ENCODE peak calls at places on chromosomes 2 and 18, in four cellular contexts. One of them, this sample, is unnamed.

GRCh38 chr2:108910541-108911396 is 78.3 kb downstream of the EDAR start:
- DNase-seq in RWPE1: no peak
- DNase-seq in tibial nerve: no peak
- DNase-seq in right cardiac atrium: no peak
- DNase-seq in this sample: no peak

GRCh38 chr2:170745263-170745662 is 24.9 kb upstream of the ERICH2 start:
- DNase-seq in tibial nerve: no peak
- DNase-seq in right cardiac atrium: no peak
- DNase-seq in RWPE1: no peak
- DNase-seq in this sample: no peak

GRCh38 chr2:219380926-219381325 is 6.8 kb downstream of the DNPEP start:
- DNase-seq in RWPE1: no peak
- DNase-seq in tibial nerve: no peak
- DNase-seq in right cardiac atrium: no peak
- DNase-seq in this sample: no peak

GRCh38 chr2:189661957-189662321 is 680 bp downstream of the ASNSD1 start:
- DNase-seq in tibial nerve: no peak
- DNase-seq in right cardiac atrium: no peak
- DNase-seq in RWPE1: no peak
- DNase-seq in this sample: no peak

GRCh38 chr18:74303936-74304335 is 11.7 kb upstream of the C18orf63 start:
- DNase-seq in tibial nerve: no peak
- DNase-seq in RWPE1: no peak
- DNase-seq in right cardiac atrium: no peak
- DNase-seq in this sample: no peak

GRCh38 chr2:41847744-41848441 is 199.9 kb upstream of the PKDCC start:
- DNase-seq in tibial nerve: peak
- DNase-seq in right cardiac atrium: no peak
- DNase-seq in RWPE1: no peak
- DNase-seq in this sample: no peak

GRCh38 chr2:108182489-108182888 is 57.3 kb upstream of the SULT1C3 start:
- DNase-seq in tibial nerve: no peak
- DNase-seq in RWPE1: no peak
- DNase-seq in right cardiac atrium: no peak
- DNase-seq in this sample: no peak

GRCh38 chr2:96906719-96907404 is 37.0 kb upstream of the SEMA4C start:
- DNase-seq in RWPE1: no peak
- DNase-seq in right cardiac atrium: peak
- DNase-seq in tibial nerve: peak
- DNase-seq in this sample: peak

GRCh38 chr2:220224711-220225519 is 597.5 kb downstream of the SLC4A3 start:
- DNase-seq in right cardiac atrium: no peak
- DNase-seq in tibial nerve: no peak
- DNase-seq in RWPE1: peak
- DNase-seq in this sample: no peak

GRCh38 chr2:159128191-159128590 is 158.3 kb downstream of the WDSUB1 start:
- DNase-seq in RWPE1: no peak
- DNase-seq in tibial nerve: no peak
- DNase-seq in right cardiac atrium: peak
- DNase-seq in this sample: no peak

GRCh38 chr2:10659898-10660568 is 29.7 kb downstream of the NOL10 start:
- DNase-seq in right cardiac atrium: peak
- DNase-seq in RWPE1: peak
- DNase-seq in tibial nerve: peak
- DNase-seq in this sample: no peak

DNA sequence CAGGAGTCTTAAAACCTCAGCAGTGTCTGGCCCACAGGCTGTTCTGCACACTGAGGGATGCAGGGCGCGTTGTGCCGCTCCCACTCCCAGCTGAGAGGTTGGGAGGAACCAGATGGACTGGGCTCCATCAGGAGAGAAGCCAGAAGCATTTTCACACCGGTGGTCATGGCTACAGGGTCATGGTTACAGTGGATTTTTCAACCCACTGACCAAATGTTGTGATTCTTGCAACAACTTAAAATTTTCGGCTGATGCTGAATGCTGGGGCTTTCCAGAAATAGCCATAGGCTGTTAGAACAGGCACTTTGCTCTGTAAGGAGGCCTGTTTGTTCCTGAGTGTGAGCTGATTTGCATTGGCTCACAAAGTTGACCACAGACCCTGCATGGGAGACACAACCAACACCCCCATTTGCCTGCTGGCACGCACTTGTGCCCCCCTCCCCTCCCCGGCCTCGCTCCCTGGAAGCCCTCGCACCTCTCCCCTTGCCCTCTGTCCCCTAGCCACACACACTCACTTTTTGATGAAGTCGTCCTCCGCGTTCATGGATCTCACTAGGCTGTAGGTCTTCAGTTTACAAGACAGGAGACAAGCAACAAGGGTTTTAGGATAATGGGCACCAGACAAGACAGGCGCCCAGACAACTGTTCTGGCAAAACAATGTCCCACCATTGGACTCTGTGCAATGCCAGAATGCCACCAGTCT is 3.4 kb downstream of the LPIN1 start:
- DNase-seq in right cardiac atrium: no peak
- DNase-seq in RWPE1: no peak
- DNase-seq in tibial nerve: no peak
- DNase-seq in this sample: peak
- H3K27ac ChIP-seq in right cardiac atrium: peak
- H3K27ac ChIP-seq in RWPE1: peak
- H3K27ac ChIP-seq in tibial nerve: peak
- H3K27ac ChIP-seq in this sample: peak

GRCh38 chr2:205683991-205684390 is 1.7 kb downstream of the NRP2 start:
- DNase-seq in right cardiac atrium: no peak
- DNase-seq in RWPE1: no peak
- DNase-seq in tibial nerve: no peak
- DNase-seq in this sample: no peak

GRCh38 chr2:205680903-205681302 is 1.4 kb upstream of the NRP2 start:
- DNase-seq in RWPE1: no peak
- DNase-seq in tibial nerve: no peak
- DNase-seq in right cardiac atrium: no peak
- DNase-seq in this sample: peak

GRCh38 chr2:205683179-205683978 is 1.1 kb downstream of the NRP2 start:
- DNase-seq in tibial nerve: no peak
- DNase-seq in RWPE1: no peak
- DNase-seq in right cardiac atrium: no peak
- DNase-seq in this sample: no peak

GRCh38 chr2:205681836-205682238 is 464 bp upstream of the NRP2 start:
- DNase-seq in right cardiac atrium: no peak
- DNase-seq in tibial nerve: no peak
- DNase-seq in RWPE1: no peak
- DNase-seq in this sample: no peak

GRCh38 chr2:205682239-205683021 is at the start of gene NRP2:
- DNase-seq in tibial nerve: peak
- DNase-seq in RWPE1: peak
- DNase-seq in right cardiac atrium: peak
- DNase-seq in this sample: peak
- H3K27ac ChIP-seq in tibial nerve: peak
- H3K27ac ChIP-seq in RWPE1: peak
- H3K27ac ChIP-seq in right cardiac atrium: peak
- H3K27ac ChIP-seq in this sample: peak

GRCh38 chr2:54439582-54439981 is 16.5 kb upstream of the SPTBN1 start:
- DNase-seq in right cardiac atrium: no peak
- DNase-seq in tibial nerve: no peak
- DNase-seq in RWPE1: no peak
- DNase-seq in this sample: no peak
- H3K27ac ChIP-seq in right cardiac atrium: no peak
- H3K27ac ChIP-seq in tibial nerve: peak
- H3K27ac ChIP-seq in RWPE1: no peak
- H3K27ac ChIP-seq in this sample: no peak

DNA sequence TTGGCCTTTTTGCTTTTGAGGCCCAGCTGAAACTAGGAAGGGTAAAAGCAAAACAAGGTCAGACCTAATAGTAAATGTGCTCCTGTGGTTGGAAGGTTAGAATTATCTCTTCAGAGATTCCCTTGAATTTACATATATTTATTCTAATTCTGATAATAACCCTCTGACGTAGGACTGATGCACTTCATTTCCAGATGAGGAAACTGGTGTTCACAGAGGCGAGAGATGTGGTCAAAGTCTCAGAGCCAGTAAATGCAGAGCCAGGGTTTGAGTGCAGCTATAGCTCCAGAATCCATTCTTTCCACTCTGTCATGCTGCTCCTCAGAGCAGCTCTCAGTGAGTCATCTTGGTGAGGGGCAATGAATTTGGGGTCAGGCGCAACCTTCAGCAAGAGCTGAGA is 142.4 kb upstream of the FBXO11 start:
- DNase-seq in tibial nerve: no peak
- DNase-seq in right cardiac atrium: no peak
- DNase-seq in RWPE1: no peak
- DNase-seq in this sample: no peak
- H3K27ac ChIP-seq in tibial nerve: no peak
- H3K27ac ChIP-seq in right cardiac atrium: no peak
- H3K27ac ChIP-seq in RWPE1: no peak
- H3K27ac ChIP-seq in this sample: no peak

GRCh38 chr18:48741866-48742265 is 203.0 kb downstream of the CTIF start:
- DNase-seq in RWPE1: no peak
- DNase-seq in right cardiac atrium: no peak
- DNase-seq in tibial nerve: no peak
- DNase-seq in this sample: no peak

GRCh38 chr18:48745293-48745692 is 205.5 kb downstream of the SMAD7 start:
- DNase-seq in tibial nerve: no peak
- DNase-seq in right cardiac atrium: no peak
- DNase-seq in RWPE1: no peak
- DNase-seq in this sample: no peak

GRCh38 chr18:48742304-48742703 is 203.5 kb downstream of the CTIF start:
- DNase-seq in RWPE1: no peak
- DNase-seq in right cardiac atrium: peak
- DNase-seq in tibial nerve: no peak
- DNase-seq in this sample: no peak

GRCh38 chr18:48740846-48741485 is 202.1 kb downstream of the CTIF start:
- DNase-seq in tibial nerve: no peak
- DNase-seq in right cardiac atrium: peak
- DNase-seq in RWPE1: no peak
- DNase-seq in this sample: no peak

DNA sequence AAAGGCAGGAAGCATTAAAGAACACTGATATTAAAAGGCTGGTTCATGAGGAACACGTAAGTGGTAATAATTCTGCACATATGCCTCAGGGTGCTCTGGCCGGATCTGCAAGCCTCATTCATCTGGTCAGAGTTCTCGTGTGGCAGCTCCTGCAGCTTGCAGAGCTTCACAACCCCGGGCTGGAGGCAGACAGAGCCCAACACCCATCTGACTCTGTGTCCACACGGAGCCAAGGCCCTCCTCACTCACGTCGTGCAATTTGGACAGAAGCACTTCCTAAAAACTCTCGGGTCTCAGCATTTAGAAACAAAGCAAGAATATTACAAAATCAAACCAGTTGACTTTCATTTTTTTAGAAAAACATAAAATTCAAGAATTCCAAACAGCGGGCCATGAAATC is 204.2 kb downstream of the CTIF start:
- DNase-seq in RWPE1: no peak
- DNase-seq in right cardiac atrium: peak
- DNase-seq in tibial nerve: peak
- DNase-seq in this sample: peak
- H3K27ac ChIP-seq in RWPE1: peak
- H3K27ac ChIP-seq in right cardiac atrium: peak
- H3K27ac ChIP-seq in tibial nerve: peak
- H3K27ac ChIP-seq in this sample: no peak